ENCODE peak calls at places on chromosomes 13 and 19, in seven cellular contexts. K is brain microvascular endothelial cell; N is stimulated activated effector memory CD8-positive, alpha-beta T cell treated with anti-CD3 and anti-CD28 coated beads, Interleukin-12 subunit alpha, Interleukin-12 subunit beta, amount 100 ng/mL, for 72 hours; S is activated naive CD4-positive, alpha-beta T cell treated with anti-CD3 and anti-CD28 coated beads, Interleukin-2, amount 10 ng/mL, durations not matched to agents 7 days and 5 days; L is endothelial cell of umbilical vein; V is CD4-positive, alpha-beta memory T cell; A is astrocyte. O is an unnamed sample.

GRCh38 chr19:14333101-14333871 is 48.0 kb upstream of the ADGRE5 start:
- DNase-seq in K (no peak), N (no peak), S (peak), L (no peak), V (no peak), A (no peak), O (no peak)

GRCh38 chr19:38848299-38849146 is 1.3 kb downstream of the HNRNPL start:
- DNase-seq in K (no peak), N (no peak), S (no peak), L (peak), V (no peak), A (no peak), O (no peak)

GRCh38 chr19:47514151-47514868 is 553 bp downstream of the NAPA start:
- DNase-seq in K (no peak), N (no peak), S (peak), L (no peak), V (no peak), A (no peak), O (no peak)

GRCh38 chr13:71860547-71861131 is 6.4 kb downstream of the DACH1 start:
- DNase-seq in K (no peak), N (no peak), S (no peak), L (peak), V (no peak), A (no peak), O (no peak)

GRCh38 chr19:327291-328024 is 17.1 kb downstream of the MIER2 start:
- DNase-seq in K (no peak), N (no peak), S (no peak), L (no peak), V (no peak), A (no peak), O (no peak)

GRCh38 chr13:33707449-33707848 is 110.5 kb upstream of the RFC3 start:
- DNase-seq in K (no peak), N (no peak), S (no peak), L (no peak), V (no peak), A (no peak), O (no peak)

GRCh38 chr19:49114630-49115363 is 627 bp downstream of the LIN7B start:
- DNase-seq in K (peak), N (no peak), S (peak), L (peak), V (peak), A (peak), O (peak)

GRCh38 chr13:36673838-36674326 is at the start of gene SERTM1:
- DNase-seq in K (no peak), N (no peak), S (no peak), L (peak), V (no peak), A (peak), O (peak)

GRCh38 chr19:30159636-30160035 is 212.5 kb upstream of the ZNF536 start:
- DNase-seq in K (no peak), N (no peak), S (no peak), L (no peak), V (no peak), A (no peak), O (no peak)

GRCh38 chr13:94795292-94795691 is 82.9 kb upstream of the SOX21 start:
- DNase-seq in K (no peak), N (no peak), S (no peak), L (no peak), V (no peak), A (no peak), O (no peak)

GRCh38 chr13:50080158-50080855 is 65.1 kb downstream of the KCNRG start:
- DNase-seq in K (peak), N (no peak), S (peak), L (peak), V (peak), A (peak), O (peak)

GRCh38 chr19:42269518-42270345 is 680 bp downstream of the CIC start:
- DNase-seq in K (no peak), N (no peak), S (no peak), L (no peak), V (no peak), A (no peak), O (no peak)

GRCh38 chr13:52739468-52740071 is at the start of gene CNMD:
- DNase-seq in K (no peak), N (no peak), S (no peak), L (no peak), V (no peak), A (no peak), O (no peak)

GRCh38 chr19:13526552-13526951 is 20.3 kb upstream of the CACNA1A start:
- DNase-seq in K (no peak), N (peak), S (peak), L (no peak), V (no peak), A (no peak), O (no peak)

GRCh38 chr19:16051254-16052025 is 24.9 kb upstream of the TPM4 start:
- DNase-seq in K (no peak), N (no peak), S (peak), L (peak), V (peak), A (no peak), O (no peak)

GRCh38 chr19:54459282-54460229 is 4.0 kb downstream of the LENG9 start:
- DNase-seq in K (no peak), N (no peak), S (no peak), L (no peak), V (no peak), A (no peak), O (no peak)

GRCh38 chr19:18961767-18962423 is 20.9 kb upstream of the HOMER3 start:
- DNase-seq in K (no peak), N (no peak), S (peak), L (no peak), V (no peak), A (no peak), O (no peak)

GRCh38 chr13:61908906-61909305 is 493.3 kb upstream of the PCDH20 start:
- DNase-seq in K (no peak), N (no peak), S (no peak), L (no peak), V (no peak), A (no peak), O (no peak)

GRCh38 chr19:55319786-55320185 is 5.4 kb downstream of the TMEM150B start:
- DNase-seq in K (peak), N (no peak), S (no peak), L (peak), V (no peak), A (no peak), O (no peak)

GRCh38 chr19:48371367-48371766 is 7.2 kb downstream of the SYNGR4 start:
- DNase-seq in K (no peak), N (no peak), S (no peak), L (no peak), V (no peak), A (no peak), O (no peak)

GRCh38 chr13:30224732-30225131 is 82.6 kb downstream of the KATNAL1 start:
- DNase-seq in K (peak), N (no peak), S (no peak), L (peak), V (no peak), A (peak), O (no peak)

GRCh38 chr19:53782698-53783097 is 41.4 kb downstream of the NLRP12 start:
- DNase-seq in K (no peak), N (no peak), S (no peak), L (no peak), V (no peak), A (no peak), O (no peak)

GRCh38 chr19:42343344-42344110 is 18.1 kb downstream of the MEGF8 start:
- DNase-seq in K (no peak), N (no peak), S (no peak), L (no peak), V (no peak), A (no peak), O (no peak)

GRCh38 chr19:6217752-6218403 is 61.9 kb downstream of the MLLT1 start:
- DNase-seq in K (no peak), N (no peak), S (no peak), L (no peak), V (no peak), A (no peak), O (no peak)

GRCh38 chr13:104534847-104535246 is 1468.6 kb upstream of the SLC10A2 start:
- DNase-seq in K (no peak), N (no peak), S (no peak), L (no peak), V (no peak), A (no peak), O (no peak)

GRCh38 chr19:2392366-2392765 is 32.3 kb downstream of the TMPRSS9 start:
- DNase-seq in K (no peak), N (no peak), S (no peak), L (no peak), V (no peak), A (no peak), O (no peak)

GRCh38 chr13:27960362-27961226 is 8.5 kb downstream of the CDX2 start:
- DNase-seq in K (peak), N (no peak), S (peak), L (no peak), V (no peak), A (no peak), O (no peak)